ENCODE peak calls at places on chromosomes 12 and 14, in five cellular contexts. J is iPS DF 6.9, M is IMR-90, Q is psoas muscle, A is upper lobe of right lung. W is an unnamed sample. For H3K4me1, the result is how much of the 10 kb centered on the place peaks cover.

GRCh38 chr12:93707836-93708235 is 30.7 kb downstream of the CRADD start:
- DNase-seq in J (no peak), M (peak), Q (no peak), A (no peak), W (no peak)

GRCh38 chr14:85688024-85688423 is 158.1 kb downstream of the FLRT2 start:
- DNase-seq in J (no peak), M (peak), Q (no peak), A (no peak), W (no peak)

GRCh38 chr12:2652401-2653081 is 142.2 kb upstream of the FKBP4 start:
- DNase-seq in J (no peak), M (no peak), Q (no peak), A (peak), W (no peak)

GRCh38 chr12:124913474-124914391 is 717 bp downstream of the UBC start:
- DNase-seq in J (no peak), M (peak), Q (peak), A (peak), W (peak)

GRCh38 chr14:20350860-20351259 is 7.4 kb downstream of the PARP2 start:
- DNase-seq in J (no peak), M (peak), Q (no peak), A (no peak), W (no peak)

GRCh38 chr12:12476836-12477531 is 85.7 kb downstream of the DUSP16 start:
- DNase-seq in J (no peak), M (no peak), Q (no peak), A (no peak), W (no peak)

GRCh38 chr12:117093918-117094630 is 5.1 kb downstream of the TESC start:
- DNase-seq in J (no peak), M (no peak), Q (no peak), A (peak), W (no peak)

GRCh38 chr12:103178681-103179080 is 221.2 kb downstream of the ASCL1 start:
- DNase-seq in J (no peak), M (no peak), Q (no peak), A (no peak), W (no peak)

GRCh38 chr12:19282133-19282532 is 152.6 kb downstream of the PLEKHA5 start:
- DNase-seq in J (no peak), M (no peak), Q (no peak), A (no peak), W (no peak)

GRCh38 chr14:70955543-70956480 is 48.6 kb downstream of the PCNX1 start:
- DNase-seq in J (no peak), M (peak), Q (no peak), A (no peak), W (peak)

GRCh38 chr12:49389092-49389703 is 21.9 kb downstream of the SPATS2 start:
- DNase-seq in J (peak), M (no peak), Q (peak), A (peak), W (peak)

GRCh38 chr12:112916270-112916669 is 9.5 kb downstream of the OAS1 start:
- DNase-seq in J (no peak), M (no peak), Q (no peak), A (no peak), W (no peak)

GRCh38 chr12:39587247-39587646 is 32.4 kb downstream of the ABCD2 start:
- DNase-seq in J (no peak), M (no peak), Q (no peak), A (no peak), W (no peak)

GRCh38 chr14:77007339-77007974 is 21.1 kb downstream of the IRF2BPL start:
- DNase-seq in J (no peak), M (no peak), Q (no peak), A (no peak), W (no peak)

GRCh38 chr12:75837700-75838099 is 193.9 kb downstream of the PHLDA1 start:
- DNase-seq in J (no peak), M (no peak), Q (no peak), A (no peak), W (no peak)

GRCh38 chr12:12881495-12881894 is 9.9 kb upstream of the GPRC5A start:
- DNase-seq in J (no peak), M (peak), Q (no peak), A (no peak), W (no peak)

GRCh38 chr14:63652406-63652805 is 10.7 kb upstream of the WDR89 start:
- DNase-seq in J (no peak), M (no peak), Q (no peak), A (no peak), W (no peak)

GRCh38 chr12:122871851-122872785 is 23.8 kb downstream of the VPS37B start:
- DNase-seq in J (peak), M (peak), Q (no peak), A (no peak), W (no peak)

GRCh38 chr12:45259732-45260480 is 44.0 kb downstream of the ANO6 start:
- DNase-seq in J (no peak), M (peak), Q (no peak), A (no peak), W (no peak)

GRCh38 chr12:25364529-25365339 is 114.0 kb upstream of the KRAS start:
- DNase-seq in J (no peak), M (no peak), Q (no peak), A (no peak), W (no peak)

GRCh38 chr12:110913119-110914056 is 7.0 kb downstream of the MYL2 start:
- DNase-seq in J (no peak), M (no peak), Q (no peak), A (no peak), W (no peak)

GRCh38 chr12:110908377-110909136 is 11.8 kb downstream of the MYL2 start:
- DNase-seq in J (no peak), M (no peak), Q (no peak), A (no peak), W (no peak)

GRCh38 chr12:110916295-110916875 is 4.0 kb downstream of the MYL2 start:
- DNase-seq in J (no peak), M (no peak), Q (no peak), A (no peak), W (no peak)

GRCh38 chr12:110907583-110907982 is 12.8 kb downstream of the MYL2 start:
- DNase-seq in J (no peak), M (no peak), Q (no peak), A (no peak), W (no peak)

DNA sequence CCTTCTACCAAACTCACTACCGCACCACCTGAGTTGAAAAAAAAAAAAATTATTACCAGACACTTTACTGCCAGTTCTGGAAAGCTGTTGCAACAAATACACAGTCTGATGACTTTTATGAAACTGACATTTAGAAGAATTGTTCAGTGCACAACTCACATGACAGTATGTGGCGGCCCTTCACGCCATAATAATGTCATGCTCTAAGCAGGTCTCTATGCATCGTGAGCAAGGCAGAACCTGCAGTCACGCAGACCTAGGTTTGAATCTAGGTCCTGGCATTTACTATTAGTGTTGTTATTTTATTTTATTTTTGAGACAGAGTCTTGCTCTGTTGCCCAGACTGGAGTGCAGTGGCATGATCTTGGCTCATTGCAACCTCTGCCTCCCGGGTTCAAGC is 8.1 kb downstream of the MYL2 start:
- DNase-seq in J (no peak), M (no peak), Q (no peak), A (no peak), W (no peak)
- H3K4me1 ChIP-seq in J (under half), M (under half), Q (under half), A (under half), W (under half)

GRCh38 chr12:71045781-71046180 is 112.0 kb downstream of the TSPAN8 start:
- DNase-seq in J (no peak), M (no peak), Q (no peak), A (no peak), W (no peak)
- H3K27ac ChIP-seq in J (no peak), M (no peak), Q (no peak), A (peak), W (no peak)

GRCh38 chr12:8909752-8910151 is 4.6 kb upstream of the PHC1 start:
- DNase-seq in J (no peak), M (no peak), Q (no peak), A (no peak), W (no peak)

GRCh38 chr12:8913702-8914032 is 642 bp upstream of the PHC1 start:
- DNase-seq in J (no peak), M (no peak), Q (no peak), A (no peak), W (no peak)

GRCh38 chr12:8914716-8915526 is 612 bp downstream of the PHC1 start:
- DNase-seq in J (no peak), M (peak), Q (peak), A (peak), W (peak)

GRCh38 chr12:8911606-8912268 is 2.6 kb upstream of the PHC1 start:
- DNase-seq in J (no peak), M (no peak), Q (no peak), A (no peak), W (no peak)

GRCh38 chr12:8912910-8913309 is 1.4 kb upstream of the PHC1 start:
- DNase-seq in J (no peak), M (no peak), Q (no peak), A (no peak), W (peak)
- H3K4me1 ChIP-seq in J (under half), M (under half), Q (under half), A (under half), W (under half)

GRCh38 chr14:68958553-68958952 is 20.5 kb downstream of the ACTN1 start:
- DNase-seq in J (no peak), M (peak), Q (no peak), A (no peak), W (no peak)

GRCh38 chr14:68956728-68957127 is 22.4 kb downstream of the ACTN1 start:
- DNase-seq in J (no peak), M (no peak), Q (no peak), A (no peak), W (no peak)

GRCh38 chr14:68957688-68958248 is 21.3 kb downstream of the ACTN1 start:
- DNase-seq in J (no peak), M (no peak), Q (no peak), A (no peak), W (no peak)

GRCh38 chr14:68952544-68953535 is 26.3 kb downstream of the ACTN1 start:
- DNase-seq in J (no peak), M (peak), Q (peak), A (no peak), W (no peak)

DNA sequence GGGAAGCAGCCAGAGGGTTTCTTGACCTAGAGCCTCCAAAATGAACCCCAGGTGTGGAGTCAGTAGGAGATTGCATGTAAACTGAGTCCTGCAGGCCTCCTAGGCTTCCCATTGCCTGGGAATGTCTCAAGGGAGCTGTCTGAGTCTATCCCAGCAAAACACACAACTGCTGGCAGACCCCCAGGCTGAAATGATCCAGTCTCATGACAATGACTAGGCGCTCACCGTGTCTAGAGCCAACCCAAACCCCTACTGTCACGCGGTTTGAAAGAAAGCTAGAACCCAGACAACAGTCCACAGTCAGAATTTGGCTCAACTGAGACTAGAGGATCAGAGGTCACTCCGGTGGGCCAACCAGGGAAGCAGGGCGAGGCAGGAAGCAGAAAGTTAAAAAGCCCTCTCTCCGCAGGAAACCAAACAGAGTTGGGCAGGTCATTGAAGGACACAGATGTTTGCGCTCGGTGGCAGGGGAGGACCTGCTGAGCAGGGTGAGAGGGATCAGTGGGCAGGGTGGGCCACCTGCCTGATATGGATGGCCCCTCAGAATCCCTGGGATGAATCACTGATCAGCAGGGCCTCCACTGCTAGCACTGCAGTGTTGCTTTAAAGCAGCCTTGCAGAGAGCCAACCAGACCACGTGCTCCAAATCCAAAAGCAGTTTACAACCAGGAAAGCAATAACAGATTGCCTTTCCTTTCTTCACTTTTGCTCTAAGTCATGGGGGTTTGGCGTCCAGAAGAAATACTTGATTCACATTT is 23.8 kb downstream of the ACTN1 start:
- DNase-seq in J (no peak), M (peak), Q (peak), A (no peak), W (no peak)
- H3K27ac ChIP-seq in J (no peak), M (peak), Q (no peak), A (peak), W (peak)

GRCh38 chr12:57210461-57210860 is 6.1 kb upstream of the NXPH4 start:
- DNase-seq in J (no peak), M (no peak), Q (no peak), A (no peak), W (no peak)
- H3K4me1 ChIP-seq in J (under half), M (under half), Q (under half), A (under half), W (under half)

DNA sequence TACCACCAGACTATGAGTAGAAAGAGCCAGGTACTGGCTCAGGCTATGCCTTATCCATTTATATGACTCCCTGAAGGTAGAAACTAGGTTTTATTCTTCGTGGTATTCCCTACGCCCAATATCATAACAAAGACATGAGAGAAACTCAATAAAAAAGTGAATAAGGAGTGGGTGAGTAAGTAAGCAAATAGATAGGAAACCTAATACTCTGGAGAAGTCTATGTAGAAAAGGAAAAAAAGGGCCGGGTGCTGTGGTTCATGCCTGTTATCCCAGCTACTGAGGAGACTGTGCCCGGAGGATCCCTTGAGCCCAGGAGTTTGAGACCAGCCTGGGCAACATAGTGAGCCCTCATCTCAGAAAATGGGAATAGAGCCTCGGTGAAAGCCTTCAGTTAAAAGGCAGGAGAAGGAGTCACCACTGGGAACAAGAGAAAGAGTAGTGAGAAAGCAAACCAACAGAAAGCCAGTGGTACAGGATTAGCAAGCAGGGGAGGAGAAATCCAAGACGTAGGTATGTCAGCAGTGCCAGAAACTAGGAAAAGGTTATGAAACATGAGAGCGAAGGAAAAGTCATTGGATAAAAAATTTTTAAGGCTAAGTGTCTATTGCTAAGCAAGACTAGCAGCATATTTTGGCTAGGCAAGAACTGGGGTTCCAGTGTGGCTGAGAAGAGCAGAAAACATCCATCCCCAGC is 6.0 kb upstream of the OR6J1 start:
- DNase-seq in J (no peak), M (no peak), Q (no peak), A (no peak), W (no peak)
- H3K27ac ChIP-seq in J (no peak), M (no peak), Q (peak), A (no peak), W (no peak)

DNA sequence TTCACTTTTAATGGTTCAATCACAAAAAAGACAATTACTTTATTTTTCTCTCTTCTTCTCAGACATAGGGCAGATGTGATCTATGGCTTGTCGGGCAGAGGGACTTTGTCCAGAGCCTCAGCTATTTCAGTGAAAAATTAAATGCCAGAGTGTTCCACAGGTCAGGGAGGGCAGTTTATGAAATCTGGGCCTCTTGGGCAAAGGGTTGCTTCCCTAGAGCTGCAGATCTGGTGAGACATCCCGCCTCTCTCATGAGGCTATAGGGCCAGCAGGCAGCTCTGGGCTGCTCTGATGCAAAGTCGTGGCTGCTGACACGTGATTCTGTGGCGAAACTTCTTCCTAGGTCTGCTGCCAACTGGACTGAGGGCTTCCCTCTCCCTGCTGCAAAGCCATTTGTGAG is 6.0 kb downstream of the CLMN start:
- DNase-seq in J (no peak), M (peak), Q (peak), A (peak), W (no peak)
- H3K4me1 ChIP-seq in J (under half), M (under half), Q (under half), A (under half), W (under half)

GRCh38 chr12:121484967-121485366 is 85.0 kb downstream of the RNF34 start:
- DNase-seq in J (no peak), M (no peak), Q (no peak), A (no peak), W (no peak)

GRCh38 chr12:121489874-121490273 is 90.0 kb downstream of the RNF34 start:
- DNase-seq in J (no peak), M (no peak), Q (no peak), A (no peak), W (no peak)

GRCh38 chr12:121483950-121484349 is 84.0 kb downstream of the RNF34 start:
- DNase-seq in J (no peak), M (no peak), Q (no peak), A (no peak), W (no peak)
- H3K27ac ChIP-seq in J (no peak), M (no peak), Q (no peak), A (no peak), W (no peak)

GRCh38 chr12:69471667-69472385 is 1.6 kb downstream of the FRS2 start:
- DNase-seq in J (no peak), M (peak), Q (no peak), A (no peak), W (no peak)

GRCh38 chr12:69473229-69473628 is 3.0 kb downstream of the FRS2 start:
- DNase-seq in J (no peak), M (no peak), Q (no peak), A (no peak), W (no peak)

GRCh38 chr12:69469854-69470188 is 367 bp upstream of the FRS2 start:
- DNase-seq in J (no peak), M (no peak), Q (no peak), A (no peak), W (no peak)

GRCh38 chr12:69468237-69469026 is 1.8 kb upstream of the FRS2 start:
- DNase-seq in J (no peak), M (no peak), Q (no peak), A (no peak), W (no peak)

GRCh38 chr12:69470189-69471094 is at the start of gene FRS2:
- DNase-seq in J (peak), M (peak), Q (peak), A (peak), W (peak)
- H3K4me1 ChIP-seq in J (under half), M (under half), Q (under half), A (under half), W (under half)

DNA sequence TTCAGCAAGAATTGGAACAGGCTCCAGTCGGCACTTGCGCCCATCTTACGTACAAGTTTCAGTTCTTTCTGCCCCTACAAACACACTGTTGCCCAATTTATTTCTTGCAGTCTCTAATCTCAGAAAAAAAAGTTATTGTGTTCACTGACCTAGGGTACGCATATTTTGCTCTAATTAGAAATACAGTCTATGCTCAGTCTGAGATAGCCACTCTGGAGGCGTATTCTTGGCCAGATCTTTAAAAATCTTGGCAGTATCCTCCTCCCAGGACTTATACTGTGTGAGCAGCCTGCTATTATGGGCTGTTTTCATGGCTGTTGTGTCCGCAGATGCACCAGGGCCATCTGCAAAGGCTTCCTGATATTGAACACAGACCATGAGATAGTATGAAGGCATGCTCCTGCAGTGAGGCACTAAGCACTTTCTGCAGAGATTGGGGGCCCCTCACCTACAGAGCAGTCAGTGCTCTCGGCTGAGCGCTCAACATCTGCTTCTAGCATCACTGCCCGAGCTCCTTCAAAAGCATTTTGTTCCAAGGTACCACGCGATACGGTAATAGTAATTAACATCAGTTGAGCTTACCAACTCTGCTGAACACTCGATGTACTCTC is 57.9 kb downstream of the PPM1H start:
- DNase-seq in J (no peak), M (no peak), Q (no peak), A (no peak), W (no peak)
- H3K27ac ChIP-seq in J (no peak), M (no peak), Q (no peak), A (no peak), W (no peak)

W was measured in CD8-positive, alpha-beta T cell.